ENCODE peak calls at places on chromosome 7, in eight cellular contexts. L is spleen, J is hepatocyte, F is fibroblast of pulmonary artery, Z is AG04450, C is WERI-Rb-1, H is cardiac muscle cell, X is Peyer's patch. E is an unnamed sample.

GRCh38 chr7:102046373-102047117 is 229.1 kb downstream of the CUX1 start:
- DNase-seq in C (no peak), J (no peak), H (no peak), Z (no peak), F (no peak), L (no peak), X (no peak), E (no peak)

GRCh38 chr7:98107313-98107691 is 640 bp downstream of the LMTK2 start:
- DNase-seq in L (no peak), F (peak), X (peak), J (peak), C (peak), Z (no peak), H (no peak), E (no peak)

GRCh38 chr7:40899151-40899550 is 764.3 kb downstream of the SUGCT start:
- DNase-seq in Z (no peak), H (no peak), L (no peak), X (no peak), F (no peak), J (no peak), C (no peak), E (no peak)

GRCh38 chr7:40749877-40750276 is 615.1 kb downstream of the SUGCT start:
- DNase-seq in F (no peak), H (no peak), L (no peak), C (no peak), J (no peak), Z (no peak), X (no peak), E (no peak)

GRCh38 chr7:77738871-77739270 is 42.6 kb downstream of the RSBN1L start:
- DNase-seq in J (no peak), H (peak), X (no peak), F (peak), Z (no peak), C (no peak), L (no peak), E (no peak)

GRCh38 chr7:47539398-47540052 is 42.4 kb downstream of the TNS3 start:
- DNase-seq in C (no peak), F (no peak), L (peak), J (peak), H (peak), X (no peak), Z (peak), E (no peak)

GRCh38 chr7:104931181-104931781 is 82.7 kb upstream of the KMT2E start:
- DNase-seq in Z (no peak), L (no peak), C (peak), F (peak), H (no peak), X (no peak), J (no peak), E (no peak)

GRCh38 chr7:127207806-127208205 is 44.9 kb downstream of the GRM8 start:
- DNase-seq in C (no peak), H (no peak), L (no peak), F (no peak), X (no peak), Z (no peak), J (no peak), E (no peak)

GRCh38 chr7:36852931-36853330 is 128.6 kb upstream of the AOAH start:
- DNase-seq in Z (no peak), C (no peak), X (no peak), J (no peak), F (no peak), H (no peak), L (no peak), E (no peak)

GRCh38 chr7:137903382-137904169 is 56.8 kb upstream of the DGKI start:
- DNase-seq in C (peak), Z (peak), X (peak), L (peak), H (peak), J (peak), F (peak), E (no peak)

GRCh38 chr7:108143658-108144420 is 13.7 kb upstream of the LAMB4 start:
- DNase-seq in L (no peak), J (no peak), C (no peak), Z (no peak), X (no peak), F (no peak), H (no peak), E (no peak)

GRCh38 chr7:80385512-80385911 is 126.4 kb downstream of the GNAT3 start:
- DNase-seq in C (no peak), L (no peak), Z (no peak), J (no peak), X (no peak), F (peak), H (peak), E (no peak)

GRCh38 chr7:130881799-130882141 is 147.8 kb upstream of the KLF14 start:
- DNase-seq in Z (no peak), X (no peak), H (no peak), F (no peak), L (no peak), C (no peak), J (no peak), E (no peak)

GRCh38 chr7:94424336-94424735 is 29.6 kb downstream of the COL1A2 start:
- DNase-seq in J (no peak), H (no peak), C (no peak), F (no peak), X (no peak), L (no peak), Z (no peak), E (no peak)

GRCh38 chr7:99791021-99791420 is 7.0 kb upstream of the CYP3A4 start:
- DNase-seq in L (no peak), C (no peak), X (no peak), Z (no peak), J (no peak), F (no peak), H (no peak), E (no peak)

GRCh38 chr7:25820432-25821040 is 331.5 kb upstream of the NFE2L3 start:
- DNase-seq in X (peak), Z (no peak), H (no peak), F (no peak), L (no peak), C (peak), J (peak), E (no peak)

GRCh38 chr7:72435366-72435765 is 23.2 kb upstream of the CALN1 start:
- DNase-seq in L (peak), X (no peak), Z (no peak), H (peak), F (no peak), C (no peak), J (peak), E (no peak)

GRCh38 chr7:45659496-45660139 is 85.5 kb downstream of the ADCY1 start:
- DNase-seq in Z (no peak), F (no peak), H (no peak), C (no peak), X (peak), L (no peak), J (no peak), E (no peak)

GRCh38 chr7:133568544-133568943 is 315.7 kb downstream of the EXOC4 start:
- DNase-seq in Z (no peak), F (no peak), X (no peak), J (no peak), L (no peak), C (no peak), H (no peak), E (no peak)

GRCh38 chr7:81300779-81301178 is 381.9 kb upstream of the SEMA3C start:
- DNase-seq in X (no peak), F (no peak), H (no peak), Z (no peak), J (no peak), C (no peak), L (no peak), E (no peak)

GRCh38 chr7:760006-760405 is 32.9 kb upstream of the PRKAR1B start:
- DNase-seq in F (no peak), L (peak), X (no peak), Z (no peak), H (no peak), C (no peak), J (no peak), E (no peak)

GRCh38 chr7:763762-764161 is 36.7 kb upstream of the PRKAR1B start:
- DNase-seq in H (no peak), L (no peak), C (no peak), Z (no peak), F (no peak), J (no peak), X (no peak), E (no peak)

GRCh38 chr7:761101-761500 is 34.0 kb upstream of the PRKAR1B start:
- DNase-seq in Z (no peak), C (no peak), H (no peak), X (no peak), F (no peak), J (no peak), L (no peak), E (no peak)

GRCh38 chr7:761631-762030 is 34.5 kb upstream of the PRKAR1B start:
- DNase-seq in C (no peak), X (no peak), L (no peak), J (no peak), F (no peak), Z (no peak), H (no peak), E (no peak)

DNA sequence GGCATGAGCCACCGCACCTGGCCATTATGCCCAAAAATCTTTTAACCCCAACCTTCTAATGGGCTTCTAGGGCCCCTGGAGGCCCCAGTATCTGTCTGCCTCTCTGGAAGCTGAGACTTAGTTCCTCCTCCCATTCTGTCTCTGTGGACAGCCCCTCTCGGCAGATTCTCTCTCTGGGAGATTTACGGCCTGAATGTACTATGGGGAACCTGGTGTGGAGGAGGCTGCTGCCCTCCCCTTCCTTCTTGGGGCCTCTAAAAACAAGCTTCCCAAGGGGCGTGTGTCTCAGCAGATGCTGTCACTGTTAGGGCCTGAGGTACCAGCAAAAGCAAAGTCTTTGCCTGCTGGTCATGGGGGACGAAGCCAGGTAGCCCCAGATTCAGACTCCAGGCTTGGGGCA is 35.8 kb upstream of the PRKAR1B start:
- DNase-seq in C (no peak), X (no peak), J (no peak), Z (no peak), H (no peak), F (no peak), L (no peak), E (no peak)
- TF ChIP-seq CTCF in C (no peak), X (no peak), J (no peak), Z (no peak), H (no peak), F (no peak), L (no peak), E (no peak)

GRCh38 chr7:118151671-118152070 is 32.3 kb upstream of the LSM8 start:
- DNase-seq in C (no peak), Z (no peak), X (no peak), L (no peak), F (no peak), H (no peak), J (no peak), E (no peak)
- TF ChIP-seq CTCF in C (no peak), Z (no peak), X (no peak), L (no peak), F (no peak), H (no peak), J (no peak), E (no peak)

DNA sequence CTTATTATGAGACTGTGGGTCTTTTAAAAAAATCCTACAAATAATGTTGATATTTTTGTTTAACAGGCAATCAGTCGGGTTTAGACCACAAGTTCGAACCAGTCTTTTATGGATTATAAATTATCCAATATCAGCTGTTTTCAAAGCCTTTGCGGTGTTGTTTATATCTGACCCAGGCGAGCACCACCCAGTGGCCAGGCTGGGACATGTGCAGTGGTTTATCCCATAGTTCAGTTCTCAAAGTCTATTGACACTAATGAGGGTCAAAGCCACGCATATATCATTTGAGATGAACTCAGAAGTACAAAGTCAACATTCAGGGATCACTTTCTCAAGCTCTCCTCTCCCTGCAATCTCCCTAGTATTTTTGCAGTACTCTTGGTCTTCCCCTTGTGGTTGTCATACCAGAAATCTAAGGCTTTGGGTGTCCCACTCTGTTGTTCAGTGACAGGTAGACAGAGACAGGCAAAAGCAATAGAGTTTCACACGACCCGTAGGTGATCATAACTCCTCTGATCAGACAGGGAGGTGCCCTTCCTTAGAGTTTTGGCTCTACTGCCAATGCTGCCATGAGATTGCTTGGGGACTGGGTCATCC is 117.4 kb upstream of the POM121L12 start:
- DNase-seq in X (no peak), H (no peak), J (peak), L (no peak), C (peak), F (no peak), Z (no peak), E (no peak)
- TF ChIP-seq CTCF in X (no peak), H (no peak), J (peak), L (no peak), C (peak), F (no peak), Z (no peak), E (peak)

GRCh38 chr7:114083714-114084113 is 164.9 kb upstream of the PPP1R3A start:
- DNase-seq in J (no peak), X (no peak), Z (no peak), H (no peak), L (no peak), F (no peak), C (no peak), E (no peak)

GRCh38 chr7:114082934-114083647 is 164.3 kb upstream of the PPP1R3A start:
- DNase-seq in H (peak), C (no peak), X (peak), F (peak), J (peak), L (peak), Z (no peak), E (no peak)

GRCh38 chr7:114084381-114085312 is 165.8 kb upstream of the PPP1R3A start:
- DNase-seq in X (peak), J (peak), C (peak), F (peak), L (peak), Z (no peak), H (peak), E (peak)

GRCh38 chr7:114082567-114082933 is 163.7 kb upstream of the PPP1R3A start:
- DNase-seq in L (no peak), J (no peak), X (no peak), H (no peak), F (no peak), C (no peak), Z (no peak), E (no peak)

DNA sequence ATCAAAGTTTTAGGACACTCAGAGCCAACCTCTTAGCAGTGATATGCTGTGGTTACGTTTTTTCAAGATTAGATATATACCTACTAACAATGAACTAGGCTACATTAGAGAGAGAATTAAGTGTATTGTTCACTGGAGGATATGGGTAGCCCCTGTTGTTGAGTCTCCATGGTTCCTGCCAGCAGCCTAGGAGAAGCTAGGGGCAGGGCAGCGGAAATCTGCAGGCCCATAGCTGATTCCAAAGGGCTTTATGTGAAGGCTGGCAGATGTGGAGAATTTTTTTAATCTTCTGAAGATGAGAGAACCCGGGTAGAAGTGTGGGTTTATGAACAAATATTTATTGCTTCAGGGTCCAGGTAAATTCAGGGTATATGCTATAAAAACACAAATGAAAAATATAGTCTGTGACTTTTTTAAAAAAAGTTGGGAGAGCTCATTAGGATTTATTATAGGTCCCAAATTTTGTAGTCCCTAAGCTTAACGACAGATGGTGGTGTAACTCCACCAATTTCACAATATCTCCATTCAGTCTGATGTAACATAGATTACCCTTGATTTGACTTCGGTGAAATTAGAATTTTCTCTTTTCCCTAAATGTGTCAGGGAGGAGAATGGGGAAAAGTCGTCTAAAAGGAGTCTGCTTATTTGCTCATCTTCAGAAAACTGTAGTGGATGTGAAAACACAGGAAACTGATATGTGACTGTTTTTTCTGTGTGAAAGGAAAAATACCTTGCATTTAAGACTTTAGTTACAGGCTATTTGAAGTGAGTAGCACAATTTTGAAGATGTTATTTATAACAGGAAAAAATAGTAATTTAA is 163.0 kb upstream of the PPP1R3A start:
- DNase-seq in J (peak), F (peak), C (peak), H (peak), Z (peak), L (no peak), X (no peak), E (no peak)
- TF ChIP-seq CTCF in J (peak), F (peak), C (peak), H (peak), Z (peak), L (no peak), X (no peak), E (peak)

GRCh38 chr7:143901710-143902587 is at the start of gene TCAF1:
- DNase-seq in Z (peak), L (peak), H (peak), X (peak), J (peak), F (peak), C (peak), E (peak)
- TF ChIP-seq CTCF in Z (peak), L (no peak), H (peak), X (no peak), J (peak), F (peak), C (peak), E (no peak)

DNA sequence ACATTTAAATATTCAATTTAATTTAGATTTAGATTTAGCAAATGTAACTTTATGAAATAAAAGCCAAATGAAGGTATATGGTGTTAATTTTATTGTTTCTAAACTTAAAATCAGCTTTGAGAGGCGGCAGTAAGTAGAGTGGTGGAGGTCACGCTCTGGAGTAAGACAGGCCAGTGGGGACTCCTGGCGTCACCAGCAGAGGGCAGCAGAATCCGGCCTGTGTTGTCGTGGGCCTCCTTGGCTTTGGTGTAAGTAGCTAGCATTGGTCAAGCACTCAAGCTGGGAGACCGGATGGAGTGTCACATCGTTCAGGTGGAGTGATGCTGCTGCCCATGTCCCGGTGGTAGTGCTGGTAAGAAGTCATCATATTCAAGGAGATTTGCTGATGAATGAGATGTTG is 98.7 kb upstream of the DNAJB6 start:
- DNase-seq in Z (no peak), F (no peak), H (peak), J (no peak), C (peak), X (no peak), L (no peak), E (no peak)
- TF ChIP-seq CTCF in Z (no peak), F (no peak), H (peak), J (no peak), C (peak), X (no peak), L (no peak), E (no peak)

DNA sequence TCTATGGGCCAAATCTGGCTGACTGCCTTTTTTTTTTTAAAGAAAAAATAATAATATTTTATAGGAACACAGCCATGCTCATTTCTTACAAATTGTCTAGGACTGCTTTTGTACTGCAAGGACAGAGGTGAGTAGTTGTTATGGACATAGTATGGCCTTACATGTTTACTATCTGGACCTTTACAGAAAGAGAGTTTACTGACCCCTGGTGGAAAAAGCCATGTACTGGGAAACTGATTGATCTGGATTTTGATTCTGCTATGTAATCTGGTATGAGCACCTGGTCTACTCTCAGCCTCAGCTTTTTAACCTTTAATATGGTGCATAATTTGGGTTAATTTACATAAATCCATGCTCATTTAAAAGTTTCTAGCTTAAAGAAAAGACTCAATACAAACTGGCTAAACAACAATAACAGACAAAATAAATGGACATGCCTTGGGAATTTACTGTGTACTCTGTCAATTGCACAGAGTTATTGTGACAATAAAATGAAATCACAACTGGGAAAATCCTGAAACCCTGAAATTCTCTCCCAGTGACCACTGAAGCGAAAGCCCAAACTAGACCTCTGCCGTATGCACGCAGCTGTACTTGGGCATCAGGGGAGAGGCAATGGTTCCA is 260.7 kb downstream of the BMPER start:
- DNase-seq in F (peak), J (peak), Z (no peak), X (no peak), L (no peak), C (no peak), H (peak), E (no peak)
- TF ChIP-seq CTCF in F (peak), J (peak), Z (peak), X (no peak), L (no peak), C (peak), H (peak), E (peak)

GRCh38 chr7:23012797-23013714 is 874 bp downstream of the HYCC1 start:
- DNase-seq in F (no peak), L (peak), X (peak), Z (no peak), J (peak), C (peak), H (no peak), E (peak)
- TF ChIP-seq CTCF in F (no peak), L (no peak), X (no peak), Z (no peak), J (peak), C (no peak), H (no peak), E (no peak)

DNA sequence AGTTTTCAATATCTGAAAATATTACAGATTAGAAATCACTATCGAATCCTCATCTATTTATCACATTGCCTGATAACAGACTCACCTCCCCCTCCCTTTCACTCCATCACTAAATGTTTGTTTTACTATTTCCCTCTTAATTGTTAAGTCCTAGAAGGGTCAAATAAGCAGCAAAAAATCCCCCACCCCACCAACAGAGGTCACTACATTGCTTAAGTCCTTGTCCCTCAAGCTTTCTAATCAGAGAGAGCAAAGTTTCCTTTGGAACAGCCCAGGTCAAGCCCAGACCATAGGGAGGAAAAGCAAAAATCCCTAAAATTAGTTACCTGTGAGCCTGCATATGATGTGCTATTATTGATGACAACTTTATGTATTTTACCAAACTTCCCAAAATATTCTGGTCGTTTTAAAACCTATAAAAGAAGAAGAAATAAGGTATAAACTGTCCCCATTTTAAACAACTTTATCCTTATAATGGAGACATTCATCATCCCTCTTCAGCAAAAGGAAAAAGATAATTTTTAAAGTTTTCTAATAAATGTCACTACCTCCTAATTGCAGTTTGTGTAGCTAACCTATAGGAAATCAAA is 95.0 kb downstream of the CNOT4 start:
- DNase-seq in H (peak), C (peak), Z (peak), F (peak), J (peak), X (peak), L (no peak), E (no peak)
- TF ChIP-seq CTCF in H (peak), C (peak), Z (peak), F (peak), J (peak), X (no peak), L (peak), E (peak)